ENCODE peak calls at places on chromosomes 2 and 18, in nine cellular contexts. L is HepG2; U is stomach; C is RWPE2; K is body of pancreas; B is A549; I is CD8-positive, alpha-beta T cell; Z is cardiac muscle cell; W is ovary. F is an unnamed sample. For H3K4me1, the result is how much of the 10 kb centered on the place peaks cover.

GRCh38 chr2:7612969-7613368 is 695.8 kb downstream of the RNF144A start:
- DNase-seq in L (peak), U (no peak), C (no peak), K (no peak), B (no peak), I (no peak), Z (peak), W (no peak), F (no peak)

GRCh38 chr18:55731594-55732042 is 143.6 kb upstream of the TCF4 start:
- DNase-seq in L (no peak), U (no peak), C (no peak), K (no peak), B (no peak), I (no peak), Z (peak), W (no peak), F (no peak)

GRCh38 chr2:128306081-128306930 is 12.4 kb downstream of the HS6ST1 start:
- DNase-seq in L (peak), U (peak), C (peak), K (peak), B (peak), I (no peak), Z (peak), W (peak), F (no peak)

GRCh38 chr2:201777869-201778268 is 2.9 kb downstream of the ALS2 start:
- DNase-seq in L (no peak), U (no peak), C (no peak), K (no peak), B (no peak), I (no peak), Z (no peak), W (no peak), F (no peak)

GRCh38 chr2:43045866-43046265 is 180.5 kb downstream of the ZFP36L2 start:
- DNase-seq in L (no peak), U (no peak), C (no peak), K (no peak), B (no peak), I (no peak), Z (no peak), W (no peak), F (no peak)

GRCh38 chr2:102488063-102488462 is 15.0 kb downstream of the SLC9A4 start:
- DNase-seq in L (no peak), U (peak), C (no peak), K (peak), B (no peak), I (no peak), Z (peak), W (no peak), F (no peak)

GRCh38 chr2:46284812-46285211 is 12.4 kb upstream of the EPAS1 start:
- DNase-seq in L (no peak), U (no peak), C (no peak), K (no peak), B (no peak), I (no peak), Z (no peak), W (no peak), F (no peak)

GRCh38 chr2:160838100-160838499 is 322.1 kb upstream of the TANK start:
- DNase-seq in L (peak), U (no peak), C (no peak), K (no peak), B (no peak), I (no peak), Z (no peak), W (no peak), F (no peak)

GRCh38 chr2:72694715-72695496 is 130.9 kb downstream of the EXOC6B start:
- DNase-seq in L (peak), U (peak), C (no peak), K (peak), B (peak), I (no peak), Z (peak), W (peak), F (no peak)

GRCh38 chr18:3248670-3249359 is 1.2 kb downstream of the MYL12A start:
- DNase-seq in L (peak), U (no peak), C (no peak), K (peak), B (peak), I (no peak), Z (peak), W (no peak), F (no peak)

GRCh38 chr2:183060500-183061231 is 17.9 kb upstream of the DUSP19 start:
- DNase-seq in L (peak), U (peak), C (no peak), K (no peak), B (no peak), I (no peak), Z (no peak), W (no peak), F (no peak)

GRCh38 chr18:48453330-48454063 is 44.3 kb upstream of the ZBTB7C start:
- DNase-seq in L (no peak), U (no peak), C (no peak), K (peak), B (no peak), I (no peak), Z (no peak), W (no peak), F (no peak)

GRCh38 chr2:176769021-176769420 is 443.6 kb upstream of the HNRNPA3 start:
- DNase-seq in L (no peak), U (no peak), C (no peak), K (no peak), B (no peak), I (no peak), Z (no peak), W (no peak), F (no peak)

GRCh38 chr2:121142452-121142851 is 142.6 kb downstream of the TFCP2L1 start:
- DNase-seq in L (no peak), U (peak), C (no peak), K (no peak), B (no peak), I (no peak), Z (no peak), W (no peak), F (no peak)

GRCh38 chr2:215711484-215712034 is 275.7 kb upstream of the FN1 start:
- DNase-seq in L (peak), U (no peak), C (no peak), K (no peak), B (peak), I (no peak), Z (peak), W (no peak), F (no peak)

GRCh38 chr2:190809139-190809764 is 71.4 kb upstream of the GLS start:
- DNase-seq in L (peak), U (no peak), C (no peak), K (no peak), B (no peak), I (no peak), Z (no peak), W (no peak), F (no peak)

GRCh38 chr18:79866889-79867574 is 69.3 kb downstream of the KCNG2 start:
- DNase-seq in L (no peak), U (no peak), C (no peak), K (no peak), B (peak), I (no peak), Z (peak), W (no peak), F (no peak)

GRCh38 chr2:210162466-210163124 is 8.6 kb downstream of the KANSL1L start:
- DNase-seq in L (no peak), U (no peak), C (no peak), K (no peak), B (no peak), I (no peak), Z (no peak), W (no peak), F (no peak)

GRCh38 chr2:162025121-162025911 is 48.7 kb downstream of the DPP4 start:
- DNase-seq in L (no peak), U (no peak), C (no peak), K (no peak), B (no peak), I (no peak), Z (peak), W (no peak), F (no peak)

GRCh38 chr2:238380785-238381184 is 45.9 kb upstream of the ASB1 start:
- DNase-seq in L (no peak), U (no peak), C (no peak), K (no peak), B (no peak), I (no peak), Z (peak), W (no peak), F (no peak)

GRCh38 chr2:153811516-153811915 is 60.2 kb upstream of the GALNT13 start:
- DNase-seq in L (no peak), U (no peak), C (no peak), K (no peak), B (no peak), I (no peak), Z (no peak), W (no peak), F (no peak)

GRCh38 chr2:151961558-151961957 is 133.3 kb upstream of the ARL5A start:
- DNase-seq in L (no peak), U (no peak), C (no peak), K (no peak), B (no peak), I (no peak), Z (no peak), W (no peak), F (no peak)

GRCh38 chr2:101012706-101013181 is 10.7 kb downstream of the RPL31 start:
- DNase-seq in L (peak), U (no peak), C (no peak), K (peak), B (peak), I (no peak), Z (peak), W (no peak), F (peak)

GRCh38 chr2:134515137-134515536 is 203.7 kb downstream of the TMEM163 start:
- DNase-seq in L (no peak), U (no peak), C (no peak), K (no peak), B (no peak), I (no peak), Z (no peak), W (no peak), F (no peak)

GRCh38 chr2:230885467-230886130 is 20.9 kb downstream of the ITM2C start:
- DNase-seq in L (no peak), U (no peak), C (no peak), K (peak), B (no peak), I (no peak), Z (peak), W (no peak), F (peak)

GRCh38 chr2:241268716-241269445 is 46.6 kb downstream of the HDLBP start:
- DNase-seq in L (no peak), U (no peak), C (no peak), K (no peak), B (peak), I (no peak), Z (no peak), W (no peak), F (no peak)

GRCh38 chr2:233353769-233354499 is at the start of gene DGKD:
- DNase-seq in L (peak), U (peak), C (no peak), K (peak), B (peak), I (peak), Z (peak), W (peak), F (peak)

GRCh38 chr2:128554151-128554769 is 235.6 kb upstream of the HS6ST1 start:
- DNase-seq in L (no peak), U (no peak), C (no peak), K (no peak), B (no peak), I (no peak), Z (no peak), W (no peak), F (no peak)

GRCh38 chr2:30869988-30870387 is 62.7 kb upstream of the CAPN13 start:
- DNase-seq in L (no peak), U (no peak), C (no peak), K (no peak), B (no peak), I (no peak), Z (no peak), W (no peak), F (no peak)

GRCh38 chr2:156322103-156322671 is 10.3 kb downstream of the NR4A2 start:
- DNase-seq in L (no peak), U (no peak), C (no peak), K (peak), B (no peak), I (no peak), Z (no peak), W (no peak), F (no peak)

GRCh38 chr18:75041586-75041985 is 167.4 kb downstream of the PTGR3 start:
- DNase-seq in L (no peak), U (no peak), C (no peak), K (no peak), B (peak), I (no peak), Z (peak), W (no peak), F (no peak)

GRCh38 chr2:37306024-37306423 is 18.6 kb downstream of the PRKD3 start:
- DNase-seq in L (no peak), U (no peak), C (no peak), K (peak), B (no peak), I (no peak), Z (no peak), W (no peak), F (no peak)

GRCh38 chr2:226701052-226701451 is 98.6 kb downstream of the IRS1 start:
- DNase-seq in L (no peak), U (no peak), C (no peak), K (peak), B (no peak), I (no peak), Z (peak), W (no peak), F (no peak)

GRCh38 chr18:80095414-80095813 is 13.6 kb upstream of the ADNP2 start:
- DNase-seq in L (no peak), U (no peak), C (no peak), K (no peak), B (no peak), I (no peak), Z (no peak), W (no peak), F (no peak)

GRCh38 chr2:168534926-168535325 is 78.9 kb downstream of the CERS6 start:
- DNase-seq in L (no peak), U (no peak), C (no peak), K (no peak), B (no peak), I (no peak), Z (no peak), W (no peak), F (no peak)

GRCh38 chr2:508121-508520 is 169.1 kb downstream of the TMEM18 start:
- DNase-seq in L (no peak), U (no peak), C (no peak), K (no peak), B (no peak), I (no peak), Z (no peak), W (no peak), F (no peak)

GRCh38 chr2:63058742-63059433 is 8.3 kb downstream of the OTX1 start:
- DNase-seq in L (no peak), U (no peak), C (no peak), K (no peak), B (no peak), I (no peak), Z (no peak), W (peak), F (no peak)

GRCh38 chr2:70127920-70128444 is 40.7 kb downstream of the PCBP1 start:
- DNase-seq in L (no peak), U (no peak), C (no peak), K (no peak), B (no peak), I (no peak), Z (no peak), W (no peak), F (no peak)

GRCh38 chr2:152594022-152594712 is 123.1 kb downstream of the PRPF40A start:
- DNase-seq in L (no peak), U (no peak), C (no peak), K (peak), B (no peak), I (no peak), Z (no peak), W (no peak), F (no peak)

GRCh38 chr2:217900780-217901360 is 101.9 kb downstream of the TNS1 start:
- DNase-seq in L (no peak), U (no peak), C (no peak), K (no peak), B (no peak), I (no peak), Z (no peak), W (no peak), F (no peak)
- H3K4me1 ChIP-seq in L (half or more), U (half or more), C (under half), K (half or more), B (half or more), I (under half), Z (under half), W (half or more), F (under half)

DNA sequence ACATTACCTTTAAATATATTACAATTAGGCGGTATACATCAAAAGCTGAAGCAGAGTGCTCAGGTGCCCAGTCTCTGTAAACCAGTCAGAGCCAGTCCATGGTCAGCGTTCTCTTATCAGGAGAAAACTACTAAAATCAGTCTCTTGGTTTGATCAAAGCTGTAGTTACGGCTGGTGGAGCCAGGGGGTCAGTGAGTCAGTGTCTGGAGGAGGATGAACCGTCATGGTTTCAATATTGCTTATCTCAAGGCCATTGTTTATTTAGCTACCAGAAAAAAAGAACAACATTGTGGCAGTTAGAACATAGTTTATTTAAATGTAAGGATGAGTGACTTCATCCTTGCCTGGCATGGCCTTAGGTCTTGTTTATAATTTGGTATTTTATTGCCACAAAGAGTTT is 71.3 kb upstream of the NYAP2 start:
- DNase-seq in L (peak), U (no peak), C (no peak), K (no peak), B (peak), I (no peak), Z (no peak), W (no peak), F (peak)
- TF ChIP-seq CTCF in L (no peak), U (no peak), C (no peak), K (no peak), B (no peak), I (no peak), Z (no peak), W (no peak), F (no peak)

GRCh38 chr18:6256521-6256920 is 158.2 kb downstream of the L3MBTL4 start:
- DNase-seq in L (no peak), U (no peak), C (no peak), K (peak), B (no peak), I (no peak), Z (no peak), W (peak), F (no peak)
- H3K4me3 ChIP-seq in L (no peak), U (no peak), C (no peak), K (no peak), B (no peak), I (no peak), Z (no peak), W (no peak), F (no peak)

DNA sequence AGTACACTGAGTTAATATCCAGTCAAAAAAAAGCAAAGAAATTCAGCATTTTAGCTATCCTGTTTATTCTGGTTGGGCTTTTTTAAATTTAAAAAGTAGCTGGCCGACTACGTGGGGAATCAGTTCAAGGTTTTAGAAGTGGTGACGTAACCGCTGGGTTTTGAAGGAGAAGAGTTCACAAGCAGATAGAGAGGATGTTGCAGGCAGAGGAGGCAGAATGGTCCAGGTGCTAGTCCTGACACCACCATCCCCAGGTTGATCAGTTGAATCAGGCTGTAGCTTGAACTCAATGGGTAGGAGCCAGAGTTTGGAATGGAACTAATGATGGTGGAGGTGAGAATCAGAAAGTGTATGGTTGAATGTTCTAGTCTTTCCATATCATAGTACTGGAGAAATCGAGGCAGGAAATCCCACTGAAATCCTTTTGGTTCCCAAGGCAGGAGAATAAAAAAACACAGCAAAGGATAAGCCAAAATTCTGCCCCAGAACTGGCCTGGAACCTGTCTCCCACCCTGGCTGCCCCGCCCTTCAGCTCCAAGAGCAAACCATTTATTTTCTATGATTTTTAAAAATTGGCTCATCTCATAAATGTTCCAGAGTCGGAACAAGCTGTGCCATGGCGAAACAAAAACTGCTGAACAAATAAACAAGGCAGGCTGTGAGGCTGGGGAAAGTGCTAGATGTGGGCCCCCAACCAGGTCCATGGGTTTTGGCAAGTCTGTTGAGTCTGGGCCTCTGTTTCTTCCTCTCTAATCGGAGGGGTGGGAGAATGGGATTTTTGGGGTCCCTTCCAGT is 44.0 kb downstream of the SLC4A1AP start:
- DNase-seq in L (no peak), U (no peak), C (no peak), K (no peak), B (no peak), I (no peak), Z (no peak), W (peak), F (no peak)
- H3K4me1 ChIP-seq in L (half or more), U (under half), C (under half), K (under half), B (half or more), I (under half), Z (under half), W (under half), F (under half)

GRCh38 chr2:80151248-80151647 is 153.3 kb downstream of the LRRTM1 start:
- DNase-seq in L (no peak), U (no peak), C (no peak), K (no peak), B (no peak), I (no peak), Z (no peak), W (no peak), F (no peak)

GRCh38 chr2:80147690-80148089 is 156.9 kb downstream of the LRRTM1 start:
- DNase-seq in L (no peak), U (no peak), C (no peak), K (no peak), B (no peak), I (no peak), Z (no peak), W (no peak), F (peak)

GRCh38 chr2:80149991-80150390 is 154.6 kb downstream of the LRRTM1 start:
- DNase-seq in L (no peak), U (no peak), C (no peak), K (no peak), B (no peak), I (no peak), Z (no peak), W (no peak), F (no peak)

GRCh38 chr2:80151651-80152050 is 152.9 kb downstream of the LRRTM1 start:
- DNase-seq in L (no peak), U (no peak), C (no peak), K (no peak), B (no peak), I (no peak), Z (no peak), W (no peak), F (no peak)

GRCh38 chr2:80148906-80149305 is 155.6 kb downstream of the LRRTM1 start:
- DNase-seq in L (no peak), U (no peak), C (no peak), K (no peak), B (no peak), I (no peak), Z (no peak), W (no peak), F (no peak)
- TF ChIP-seq CTCF in L (no peak), U (no peak), C (no peak), K (no peak), B (no peak), I (no peak), Z (no peak), W (no peak), F (no peak)

GRCh38 chr2:26185954-26186353 is 13.1 kb downstream of the GAREM2 start:
- DNase-seq in L (no peak), U (no peak), C (no peak), K (no peak), B (no peak), I (no peak), Z (no peak), W (no peak), F (no peak)
- H3K4me3 ChIP-seq in L (no peak), U (no peak), C (no peak), K (no peak), B (no peak), I (no peak), Z (no peak), W (no peak), F (no peak)